ENCODE peak calls at places on chromosome 4, in eight cellular contexts. Q is tibial nerve; B is effector memory CD8-positive, alpha-beta T cell; L is prostate gland; P is GM12892; T is upper lobe of right lung; I is stimulated activated CD4-positive, alpha-beta T cell treated with anti-CD3 and anti-CD28 coated beads, Interleukin-15, amount 100 ng/mL, for 48 hours; U is mucosa of descending colon. F is an unnamed sample.

GRCh38 chr4:31737419-31737818 is 1017.2 kb downstream of the PCDH7 start:
- DNase-seq in Q (no peak), B (no peak), L (no peak), P (no peak), T (no peak), I (no peak), U (no peak), F (no peak)

GRCh38 chr4:153785830-153786721 is 2.8 kb downstream of the SFRP2 start:
- DNase-seq in Q (no peak), B (no peak), L (no peak), P (no peak), T (no peak), I (no peak), U (no peak), F (no peak)

GRCh38 chr4:55125087-55125721 is at the start of gene KDR:
- DNase-seq in Q (no peak), B (no peak), L (peak), P (no peak), T (peak), I (no peak), U (peak), F (peak)

GRCh38 chr4:164700471-164700870 is 53.5 kb upstream of the SMIM31 start:
- DNase-seq in Q (no peak), B (no peak), L (peak), P (no peak), T (no peak), I (no peak), U (no peak), F (no peak)

GRCh38 chr4:114015444-114015899 is 36.0 kb upstream of the ARSJ start:
- DNase-seq in Q (no peak), B (no peak), L (peak), P (no peak), T (no peak), I (no peak), U (no peak), F (no peak)

GRCh38 chr4:83125738-83126141 is 11.2 kb upstream of the PLAC8 start:
- DNase-seq in Q (no peak), B (peak), L (no peak), P (no peak), T (no peak), I (no peak), U (peak), F (no peak)

GRCh38 chr4:17814140-17814539 is 3.4 kb downstream of the NCAPG start:
- DNase-seq in Q (no peak), B (no peak), L (no peak), P (no peak), T (no peak), I (no peak), U (no peak), F (no peak)

GRCh38 chr4:126687655-126688358 is 945.0 kb upstream of the INTU start:
- DNase-seq in Q (no peak), B (no peak), L (no peak), P (no peak), T (no peak), I (no peak), U (no peak), F (no peak)

GRCh38 chr4:131638776-131639175 is 1510.3 kb upstream of the PCDH10 start:
- DNase-seq in Q (no peak), B (no peak), L (no peak), P (no peak), T (no peak), I (no peak), U (no peak), F (no peak)

GRCh38 chr4:40200881-40201797 is 4.3 kb downstream of the RHOH start:
- DNase-seq in Q (no peak), B (no peak), L (no peak), P (no peak), T (no peak), I (no peak), U (no peak), F (no peak)

GRCh38 chr4:25769251-25769650 is 93.5 kb downstream of the SEL1L3 start:
- DNase-seq in Q (no peak), B (no peak), L (no peak), P (no peak), T (no peak), I (no peak), U (no peak), F (no peak)

GRCh38 chr4:36226430-36227227 is 17.7 kb downstream of the ARAP2 start:
- DNase-seq in Q (no peak), B (no peak), L (no peak), P (no peak), T (no peak), I (no peak), U (no peak), F (no peak)

GRCh38 chr4:2248821-2249261 is 6.9 kb upstream of the HAUS3 start:
- DNase-seq in Q (peak), B (peak), L (peak), P (peak), T (no peak), I (no peak), U (peak), F (peak)

GRCh38 chr4:181688886-181689285 is 554.3 kb upstream of the TENM3 start:
- DNase-seq in Q (no peak), B (no peak), L (no peak), P (no peak), T (no peak), I (no peak), U (no peak), F (no peak)

GRCh38 chr4:69239092-69239491 is 24.5 kb upstream of the UGT2B11 start:
- DNase-seq in Q (no peak), B (no peak), L (no peak), P (no peak), T (no peak), I (no peak), U (no peak), F (no peak)

F was measured in D721Med.